ENCODE peak calls at places on chromosomes 4 and X, in eight cellular contexts. X, Q, F, U, O, B, D and G are unnamed samples.

GRCh38 chrX:121836000-121836399 is 788.6 kb downstream of the GLUD2 start:
- DNase-seq in F (no peak), D (no peak), O (no peak), B (no peak), X (no peak), U (no peak), Q (no peak), G (no peak)

GRCh38 chrX:77668391-77669237 is 117.4 kb downstream of the ATRX start:
- DNase-seq in X (no peak), Q (no peak), U (no peak), O (no peak), F (no peak), B (no peak), D (peak; percentile 2), G (no peak)

GRCh38 chrX:48676893-48677270 is 6.7 kb upstream of the WAS start:
- DNase-seq in B (no peak), O (peak; percentile 8), D (no peak), X (no peak), Q (no peak), F (peak; percentile 48), U (no peak), G (no peak)

GRCh38 chr4:188037003-188037713 is 41.6 kb downstream of the ZFP42 start:
- DNase-seq in X (no peak), Q (peak; percentile 83), B (no peak), F (no peak), U (no peak), O (no peak), D (no peak), G (no peak)

GRCh38 chr4:128800305-128800704 is 9.2 kb upstream of the JADE1 start:
- DNase-seq in Q (no peak), X (no peak), U (no peak), B (no peak), D (no peak), F (no peak), O (no peak), G (no peak)

GRCh38 chrX:17679820-17680219 is 57.5 kb upstream of the SCML1 start:
- DNase-seq in Q (no peak), X (no peak), O (no peak), F (no peak), U (no peak), D (no peak), B (no peak), G (no peak)

GRCh38 chrX:48715876-48716502 is 19.5 kb downstream of the SUV39H1 start:
- DNase-seq in F (no peak), Q (no peak), X (no peak), U (no peak), O (no peak), B (no peak), D (no peak), G (no peak)

GRCh38 chr4:122732329-122733026 is at the start of gene BBS12:
- DNase-seq in D (peak; percentile 100), U (peak; percentile 98), Q (peak; percentile 99), F (peak; percentile 98), B (peak; percentile 97), O (peak; percentile 99), X (peak; percentile 100), G (peak; percentile 98)

GRCh38 chr4:116361782-116362181 is 723.6 kb downstream of the TRAM1L1 start:
- DNase-seq in F (no peak), U (no peak), D (peak; percentile 5), B (no peak), Q (no peak), X (no peak), O (no peak), G (no peak)

GRCh38 chr4:94582517-94582916 is 130.8 kb downstream of the PDLIM5 start:
- DNase-seq in F (no peak), D (no peak), B (no peak), X (no peak), O (no peak), Q (no peak), U (no peak), G (no peak)

GRCh38 chrX:19852014-19853005 is 35.1 kb downstream of the SH3KBP1 start:
- DNase-seq in O (no peak), D (peak; percentile 6), F (no peak), Q (peak; percentile 43), X (no peak), B (peak; percentile 16), U (no peak), G (no peak)

GRCh38 chr4:151692443-151692782 is 68.4 kb downstream of the GATB start:
- DNase-seq in B (no peak), U (no peak), F (no peak), Q (no peak), X (no peak), D (no peak), O (no peak), G (no peak)

GRCh38 chr4:27791640-27792039 is 931.0 kb downstream of the STIM2 start:
- DNase-seq in O (no peak), U (no peak), X (no peak), D (no peak), B (no peak), F (no peak), Q (no peak), G (no peak)

GRCh38 chrX:102835504-102836146 is 101.4 kb upstream of the RAB40AL start:
- DNase-seq in U (no peak), D (no peak), F (no peak), O (peak; percentile 17), Q (peak; percentile 30), B (no peak), X (no peak), G (no peak)

GRCh38 chr4:147683172-147683571 is 791 bp downstream of the PRMT9 start:
- DNase-seq in B (no peak), Q (peak; percentile 51), D (peak; percentile 18), F (no peak), O (peak; percentile 42), X (no peak), U (no peak), G (no peak)

GRCh38 chrX:24027985-24028384 is 999 bp upstream of the KLHL15 start:
- DNase-seq in Q (no peak), X (no peak), O (no peak), D (no peak), B (no peak), F (no peak), U (no peak), G (no peak)

GRCh38 chrX:39730671-39731389 is 366.9 kb downstream of the BCOR start:
- DNase-seq in D (peak; percentile 8), X (peak; percentile 85), U (peak; percentile 82), Q (peak; percentile 83), F (peak; percentile 55), O (peak; percentile 27), B (peak; percentile 59), G (peak; percentile 65)

GRCh38 chrX:56233100-56233499 is 944 bp downstream of the KLF8 start:
- DNase-seq in O (no peak), F (no peak), U (peak; percentile 50), D (no peak), X (no peak), Q (no peak), B (no peak), G (peak; percentile 48)

GRCh38 chr4:186144596-186145569 is 40.4 kb downstream of the FAM149A start:
- DNase-seq in B (peak; percentile 73), D (peak; percentile 37), X (peak; percentile 78), Q (peak; percentile 79), F (peak; percentile 61), U (peak; percentile 74), O (peak; percentile 26), G (peak; percentile 78)

GRCh38 chr4:73127839-73128448 is 58.4 kb upstream of the COX18 start:
- DNase-seq in D (peak; percentile 3), U (no peak), F (no peak), B (no peak), Q (peak; percentile 19), X (no peak), O (no peak), G (no peak)

GRCh38 chr4:176593943-176594342 is 198.8 kb downstream of the VEGFC start:
- DNase-seq in F (no peak), D (no peak), O (no peak), X (no peak), Q (no peak), U (no peak), B (no peak), G (no peak)

GRCh38 chrX:121052122-121052521 is 4.7 kb downstream of the GLUD2 start:
- DNase-seq in Q (no peak), B (no peak), X (no peak), U (no peak), O (no peak), F (no peak), D (no peak), G (no peak)

GRCh38 chr4:184846531-184846930 is 20.8 kb upstream of the ACSL1 start:
- DNase-seq in F (no peak), X (no peak), U (no peak), O (no peak), D (no peak), B (no peak), Q (no peak), G (no peak)

GRCh38 chr4:17884063-17884462 is 73.3 kb downstream of the NCAPG start:
- DNase-seq in F (no peak), O (no peak), B (no peak), X (no peak), D (no peak), Q (no peak), U (no peak), G (no peak)

GRCh38 chr4:175435437-175435836 is 376.6 kb downstream of the GPM6A start:
- DNase-seq in Q (no peak), D (no peak), X (no peak), B (no peak), U (no peak), F (no peak), O (no peak), G (no peak)

DNA sequence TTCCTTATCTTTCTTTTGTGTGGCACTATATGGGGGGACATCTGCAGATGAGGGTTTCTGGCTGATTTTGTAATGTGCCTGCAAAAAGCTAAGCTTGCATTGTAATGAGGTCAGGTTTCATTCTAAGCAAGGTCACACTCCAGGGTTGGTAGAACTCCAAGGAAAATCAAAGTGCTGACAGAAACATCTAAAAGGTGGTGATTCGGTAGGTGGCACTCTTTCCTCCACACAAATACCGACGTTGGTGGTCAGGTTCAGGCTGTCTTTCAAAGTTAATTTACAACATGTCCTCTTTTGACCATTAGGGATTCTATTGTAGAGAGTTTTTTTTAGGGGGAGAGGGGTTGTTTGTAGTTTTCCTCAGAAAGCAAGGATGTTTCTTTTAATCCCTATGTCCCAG is 434.4 kb downstream of the PPARGC1A start:
- DNase-seq in D (no peak), F (no peak), Q (peak; percentile 50), X (no peak), B (no peak), O (no peak), U (no peak), G (no peak)
- TF ChIP-seq CTCF in D (no peak), F (no peak), Q (peak; percentile 26), X (no peak), B (peak; percentile 46), O (no peak), U (peak; percentile 24), G (no peak)

GRCh38 chr4:88820723-88821368 is 123.2 kb upstream of the NAP1L5 start:
- DNase-seq in F (no peak), B (no peak), O (no peak), U (no peak), D (no peak), X (no peak), Q (no peak), G (no peak)
- H3K27ac ChIP-seq in F (peak overlapping the region; percentile 89), B (peak overlapping the region; percentile 81), O (no peak overlapping the region), U (peak overlapping the region; percentile 24), D (no peak overlapping the region), X (no peak overlapping the region), Q (peak overlapping the region; percentile 11), G (peak overlapping the region; percentile 91)

GRCh38 chr4:168846414-168846813 is 163.6 kb downstream of the CBR4 start:
- DNase-seq in D (no peak), Q (no peak), O (no peak), U (no peak), X (no peak), B (no peak), F (no peak), G (no peak)
- TF ChIP-seq CTCF in D (no peak), Q (no peak), O (no peak), U (no peak), X (no peak), B (no peak), F (no peak), G (no peak)

GRCh38 chr4:10007436-10007740 is 13.9 kb downstream of the SLC2A9 start:
- DNase-seq in D (no peak), X (no peak), O (no peak), B (no peak), F (no peak), U (no peak), Q (no peak), G (no peak)
- H3K27ac ChIP-seq in D (peak overlapping the region; percentile 91), X (no peak overlapping the region), O (peak overlapping the region; percentile 44), B (no peak overlapping the region), F (peak overlapping the region; percentile 83), U (no peak overlapping the region), Q (peak overlapping the region; percentile 78), G (peak overlapping the region; percentile 88)